ENCODE peak calls at places on chromosomes 6 and 20, in nine cellular contexts. E is ovary, P is HepG2, U is K562, L is upper lobe of left lung, J is A549, Y is SK-N-SH, G is tibial nerve, T is transverse colon. S is an unnamed sample.

GRCh38 chr6:68225729-68226128 is 409.4 kb upstream of the ADGRB3 start:
- DNase-seq in E (no peak), P (no peak), U (no peak), L (no peak), J (no peak), Y (no peak), G (no peak), T (no peak), S (no peak)

GRCh38 chr6:128519132-128519930 is 1.1 kb downstream of the PTPRK start:
- DNase-seq in E (peak), P (peak), U (no peak), L (peak), J (peak), Y (peak), G (no peak), T (peak), S (peak)

GRCh38 chr6:118708736-118709135 is 57.3 kb upstream of the CEP85L start:
- DNase-seq in E (no peak), P (no peak), U (no peak), L (no peak), J (peak), Y (no peak), G (no peak), T (no peak), S (no peak)

GRCh38 chr20:56353356-56353755 is 5.4 kb upstream of the FAM210B start:
- DNase-seq in E (no peak), P (no peak), U (no peak), L (no peak), J (no peak), Y (no peak), G (no peak), T (no peak), S (no peak)

GRCh38 chr20:22770240-22770800 is 185.9 kb upstream of the FOXA2 start:
- DNase-seq in E (no peak), P (no peak), U (no peak), L (no peak), J (no peak), Y (no peak), G (no peak), T (no peak), S (no peak)

GRCh38 chr20:16551601-16552419 is 21.4 kb downstream of the KIF16B start:
- DNase-seq in E (no peak), P (no peak), U (no peak), L (no peak), J (no peak), Y (no peak), G (no peak), T (no peak), S (no peak)

GRCh38 chr20:11411765-11412164 is 505.9 kb upstream of the BTBD3 start:
- DNase-seq in E (no peak), P (no peak), U (no peak), L (no peak), J (no peak), Y (no peak), G (no peak), T (no peak), S (no peak)

GRCh38 chr6:167137881-167138280 is 15.0 kb downstream of the CCR6 start:
- DNase-seq in E (no peak), P (no peak), U (no peak), L (no peak), J (no peak), Y (no peak), G (no peak), T (no peak), S (no peak)

GRCh38 chr6:138833819-138834539 is 38.1 kb downstream of the ECT2L start:
- DNase-seq in E (peak), P (no peak), U (no peak), L (peak), J (no peak), Y (no peak), G (no peak), T (no peak), S (no peak)

GRCh38 chr6:74166849-74167248 is 470.8 kb downstream of the CD109 start:
- DNase-seq in E (no peak), P (no peak), U (no peak), L (no peak), J (no peak), Y (no peak), G (no peak), T (no peak), S (no peak)

GRCh38 chr20:38804682-38805501 is 605 bp upstream of the PPP1R16B start:
- DNase-seq in E (no peak), P (no peak), U (no peak), L (peak), J (no peak), Y (no peak), G (no peak), T (peak), S (no peak)
- H3K4me3 ChIP-seq in E (peak), P (no peak), U (peak), L (no peak), J (peak), Y (peak), G (peak), T (peak), S (no peak)

GRCh38 chr20:38842558-38842981 is 37.1 kb downstream of the PPP1R16B start:
- DNase-seq in E (no peak), P (no peak), U (no peak), L (no peak), J (no peak), Y (no peak), G (no peak), T (peak), S (no peak)

GRCh38 chr20:38840894-38841470 is 35.5 kb downstream of the PPP1R16B start:
- DNase-seq in E (no peak), P (no peak), U (no peak), L (no peak), J (no peak), Y (no peak), G (no peak), T (no peak), S (no peak)

GRCh38 chr20:38841570-38841969 is 36.1 kb downstream of the PPP1R16B start:
- DNase-seq in E (no peak), P (no peak), U (no peak), L (no peak), J (no peak), Y (no peak), G (no peak), T (no peak), S (no peak)

GRCh38 chr20:38843346-38843745 is 37.8 kb downstream of the PPP1R16B start:
- DNase-seq in E (no peak), P (no peak), U (no peak), L (no peak), J (no peak), Y (no peak), G (no peak), T (no peak), S (no peak)

GRCh38 chr20:38842017-38842416 is 36.5 kb downstream of the PPP1R16B start:
- DNase-seq in E (no peak), P (no peak), U (no peak), L (no peak), J (no peak), Y (no peak), G (no peak), T (no peak), S (no peak)
- H3K27ac ChIP-seq in E (no peak), P (no peak), U (no peak), L (no peak), J (no peak), Y (no peak), G (peak), T (peak), S (no peak)

GRCh38 chr6:35506536-35506935 is 6.2 kb downstream of the TULP1 start:
- DNase-seq in E (no peak), P (no peak), U (no peak), L (no peak), J (no peak), Y (no peak), G (no peak), T (no peak), S (no peak)
- TF ChIP-seq EP300 in E (no peak), P (no peak), U (no peak), L (no peak), J (no peak), Y (no peak), G (no peak), T (no peak), S (no peak)

DNA sequence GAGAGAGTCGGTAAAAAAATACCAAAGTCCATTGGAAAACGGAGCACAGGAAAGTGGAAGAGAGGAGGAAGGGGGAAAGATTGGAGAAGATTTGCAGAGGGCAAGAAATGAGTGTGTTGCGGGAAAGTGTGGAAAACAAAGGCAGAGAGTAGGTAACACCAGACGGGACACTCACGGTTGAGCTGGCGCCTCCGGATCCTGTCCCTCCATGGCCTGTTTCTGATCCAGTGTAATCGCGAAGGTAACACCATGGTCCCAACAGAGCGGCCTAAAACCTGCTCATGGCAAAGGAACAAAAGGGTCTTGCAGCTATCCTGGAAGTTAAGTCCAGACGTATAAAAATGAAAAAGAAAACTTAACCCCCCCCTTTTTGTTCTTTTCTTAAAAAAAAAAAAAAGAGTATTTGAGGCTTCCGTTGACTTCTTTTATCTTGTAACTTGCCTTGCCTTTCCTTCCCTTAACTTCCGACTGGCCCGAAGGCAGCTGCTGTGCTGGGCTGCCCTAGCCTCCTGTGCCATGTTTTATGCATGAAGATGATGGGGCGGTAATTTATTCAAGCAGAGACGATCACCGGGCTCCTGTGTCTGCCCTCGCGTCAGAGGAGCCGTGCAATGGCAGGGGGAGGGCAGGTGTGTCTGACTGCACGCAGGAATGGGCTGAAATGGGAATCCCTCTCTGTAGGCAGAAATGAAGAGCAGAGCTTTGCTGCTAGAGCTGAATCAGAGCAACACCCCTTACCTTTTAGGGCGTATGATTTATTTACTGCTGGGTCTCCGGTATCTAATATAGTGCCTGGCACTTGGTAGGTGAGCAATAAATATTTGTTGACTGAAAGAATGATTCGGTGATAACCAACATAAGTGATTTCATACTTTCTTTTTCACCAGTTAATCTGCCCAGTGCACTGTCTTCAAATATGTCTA is 106.2 kb upstream of the RIPOR2 start:
- DNase-seq in E (no peak), P (no peak), U (no peak), L (peak), J (no peak), Y (no peak), G (no peak), T (peak), S (no peak)
- H3K4me3 ChIP-seq in E (no peak), P (no peak), U (no peak), L (no peak), J (no peak), Y (no peak), G (no peak), T (no peak), S (no peak)

GRCh38 chr6:83976037-83976755 is 57.4 kb upstream of the MRAP2 start:
- DNase-seq in E (no peak), P (no peak), U (no peak), L (no peak), J (no peak), Y (no peak), G (no peak), T (no peak), S (no peak)
- H3K27ac ChIP-seq in E (no peak), P (no peak), U (peak), L (peak), J (no peak), Y (no peak), G (no peak), T (no peak), S (no peak)

DNA sequence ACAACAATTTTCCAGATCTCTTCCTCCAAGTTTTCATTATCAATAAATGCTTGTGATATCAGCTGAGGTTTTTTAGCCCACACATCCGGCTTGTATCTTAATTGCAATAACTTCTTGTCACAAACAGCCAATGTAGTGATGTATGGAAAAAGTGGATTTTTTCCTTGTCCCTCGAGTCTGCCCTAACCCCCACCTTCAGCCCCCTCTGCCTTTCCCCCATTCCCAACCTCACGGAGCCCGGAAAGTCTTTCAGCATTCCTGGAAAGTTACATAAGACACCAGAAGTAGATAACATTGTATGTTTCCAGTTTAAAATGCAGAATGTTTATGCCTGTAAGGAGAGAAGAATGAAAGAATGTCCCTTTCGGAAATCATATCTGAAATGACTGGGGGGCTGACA is 179.2 kb upstream of the PHACTR1 start:
- DNase-seq in E (no peak), P (peak), U (no peak), L (no peak), J (no peak), Y (no peak), G (no peak), T (no peak), S (no peak)
- TF ChIP-seq EP300 in E (no peak), P (no peak), U (no peak), L (no peak), J (no peak), Y (no peak), G (no peak), T (no peak), S (no peak)

DNA sequence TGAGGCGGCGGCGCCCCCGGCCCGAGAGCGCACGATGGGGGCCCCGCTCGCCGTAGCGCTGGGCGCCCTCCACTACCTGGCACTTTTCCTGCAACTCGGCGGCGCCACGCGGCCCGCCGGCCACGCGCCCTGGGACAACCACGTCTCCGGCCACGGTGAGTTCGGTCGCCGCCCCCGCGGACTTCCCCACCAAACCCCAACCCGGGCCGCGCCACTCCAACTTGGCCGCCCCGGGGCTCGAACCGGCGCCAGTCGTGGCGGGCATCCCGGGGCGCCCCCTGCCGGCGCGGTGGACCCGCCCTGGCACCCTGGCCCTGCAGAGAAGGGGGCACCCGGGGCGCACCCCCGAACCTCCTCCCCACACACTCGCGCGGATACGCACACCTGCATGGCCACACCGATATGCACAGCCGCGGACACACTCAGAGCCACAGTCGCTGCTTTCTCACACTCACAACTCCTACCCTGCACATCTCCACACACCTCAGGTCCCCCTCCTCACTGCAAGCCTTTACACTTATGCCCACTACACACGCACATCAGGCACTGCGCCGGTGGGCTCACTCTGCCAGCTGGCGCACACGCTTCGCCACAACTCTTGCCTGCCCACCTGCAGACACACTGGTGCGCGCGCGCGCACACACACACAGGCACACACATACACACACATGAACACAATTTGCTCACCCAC is 535 bp downstream of the VSTM2L start:
- DNase-seq in E (no peak), P (no peak), U (peak), L (no peak), J (peak), Y (peak), G (no peak), T (no peak), S (no peak)
- H3K4me3 ChIP-seq in E (no peak), P (peak), U (peak), L (peak), J (peak), Y (peak), G (peak), T (peak), S (peak)

GRCh38 chr20:18416478-18416877 is 50.4 kb downstream of the DZANK1 start:
- DNase-seq in E (no peak), P (peak), U (no peak), L (no peak), J (no peak), Y (no peak), G (no peak), T (no peak), S (no peak)

GRCh38 chr20:18427214-18427613 is 39.6 kb downstream of the DZANK1 start:
- DNase-seq in E (no peak), P (no peak), U (no peak), L (no peak), J (no peak), Y (no peak), G (no peak), T (no peak), S (no peak)

DNA sequence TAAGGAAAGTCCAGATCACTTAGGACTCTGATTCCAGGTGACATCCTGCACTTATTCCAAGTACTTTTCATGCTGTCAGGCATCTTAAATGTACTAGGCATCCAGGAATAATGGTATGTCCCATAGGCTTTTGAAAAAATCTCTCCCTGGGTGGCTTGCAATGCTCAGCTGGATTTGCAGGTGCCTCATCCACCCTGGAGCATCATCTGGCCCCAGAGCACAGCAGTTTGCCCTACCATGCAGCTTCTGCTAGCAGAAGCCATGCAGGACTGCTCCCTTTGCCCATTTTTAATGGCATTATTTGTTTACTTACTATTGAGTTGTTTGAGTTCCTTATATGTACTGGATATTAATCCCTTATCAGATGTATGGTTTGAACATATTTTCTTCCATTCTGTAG is 45.2 kb downstream of the DZANK1 start:
- DNase-seq in E (no peak), P (no peak), U (no peak), L (no peak), J (no peak), Y (no peak), G (no peak), T (no peak), S (no peak)
- H3K27ac ChIP-seq in E (no peak), P (no peak), U (no peak), L (no peak), J (no peak), Y (no peak), G (no peak), T (no peak), S (no peak)

S was measured in sigmoid colon.